ENCODE peak calls at places on chromosome 13, in five cellular contexts. U, Z, R, T and Y are unnamed samples.

GRCh38 chr13:41428155-41428554 is 29.2 kb upstream of the RGCC start:
- DNase-seq in Z (no peak), R (peak; percentile 54), U (no peak), T (no peak), Y (no peak)

GRCh38 chr13:38369058-38369457 is 19.4 kb downstream of the UFM1 start:
- DNase-seq in U (no peak), T (no peak), R (no peak), Z (no peak), Y (no peak)

GRCh38 chr13:46982856-46983582 is 86.2 kb upstream of the HTR2A start:
- DNase-seq in R (no peak), U (no peak), T (no peak), Z (no peak), Y (no peak)

GRCh38 chr13:110363009-110363408 is 55.9 kb downstream of the COL4A2 start:
- DNase-seq in U (no peak), T (no peak), Z (no peak), R (no peak), Y (no peak)

GRCh38 chr13:110636701-110637201 is 21.4 kb downstream of the NAXD start:
- DNase-seq in T (no peak), U (no peak), R (no peak), Z (no peak), Y (no peak)

GRCh38 chr13:20779405-20779804 is 5.6 kb upstream of the EEF1AKMT1 start:
- DNase-seq in Z (no peak), T (no peak), R (no peak), U (no peak), Y (no peak)

GRCh38 chr13:80721689-80722088 is 380.8 kb upstream of the SPRY2 start:
- DNase-seq in T (no peak), Z (no peak), R (no peak), U (no peak), Y (no peak)

GRCh38 chr13:31476266-31476665 is 263.1 kb upstream of the RXFP2 start:
- DNase-seq in T (no peak), Z (peak; percentile 58), U (no peak), R (no peak), Y (no peak)

GRCh38 chr13:94119360-94119936 is 360.0 kb downstream of the DCT start:
- DNase-seq in U (peak; percentile 34), T (no peak), R (no peak), Z (no peak), Y (peak; percentile 64)

GRCh38 chr13:98495627-98496238 is 81.2 kb downstream of the STK24 start:
- DNase-seq in Z (no peak), T (no peak), U (no peak), R (no peak), Y (no peak)

GRCh38 chr13:21175656-21176194 is 627 bp downstream of the SKA3 start:
- DNase-seq in R (no peak), Z (no peak), U (no peak), T (no peak), Y (no peak)

GRCh38 chr13:77345150-77345780 is 18.4 kb upstream of the MYCBP2 start:
- DNase-seq in T (no peak), Z (no peak), U (no peak), R (no peak), Y (no peak)

GRCh38 chr13:46010148-46010547 is 42.4 kb downstream of the ZC3H13 start:
- DNase-seq in R (no peak), Z (no peak), U (no peak), T (no peak), Y (no peak)

GRCh38 chr13:46751811-46752635 is 44.9 kb downstream of the ESD start:
- DNase-seq in R (peak; percentile 71), Z (no peak), T (no peak), U (no peak), Y (no peak)

GRCh38 chr13:39023761-39024160 is 14.1 kb downstream of the PROSER1 start:
- DNase-seq in Z (no peak), R (no peak), U (no peak), T (no peak), Y (peak; percentile 29)

GRCh38 chr13:113897161-113897560 is 33.3 kb upstream of the GAS6 start:
- DNase-seq in Z (peak; percentile 89), U (no peak), T (no peak), R (peak; percentile 7), Y (no peak)

GRCh38 chr13:72692884-72693514 is 34.4 kb downstream of the MZT1 start:
- DNase-seq in U (no peak), R (no peak), Z (no peak), T (no peak), Y (no peak)

GRCh38 chr13:32298695-32299094 is 16.5 kb downstream of the ZAR1L start:
- DNase-seq in R (no peak), U (no peak), T (no peak), Z (no peak), Y (no peak)